ENCODE peak calls at places on chromosome 12, in nine cellular contexts. W is cardiac fibroblast, Y is choroid plexus epithelial cell, F is tibial nerve, L is transverse colon, N is GM20000, T is esophagus squamous epithelium, R is mucosa of descending colon, A is ACHN. J is an unnamed sample.

GRCh38 chr12:45170456-45171042 is 45.3 kb upstream of the ANO6 start:
- DNase-seq in R (peak; percentile 81), A (peak; percentile 83), L (peak; percentile 87), N (peak; percentile 83), Y (peak; percentile 90), T (no peak), W (peak; percentile 87), F (peak; percentile 58), J (peak; percentile 79)

GRCh38 chr12:6635375-6635855 is 344 bp downstream of the LPAR5 start:
- DNase-seq in L (no peak), F (no peak), R (peak; percentile 55), A (no peak), W (no peak), T (no peak), N (peak; percentile 69), Y (peak; percentile 28), J (no peak)

GRCh38 chr12:116736962-116737773 is 701 bp downstream of the SPRING1 start:
- DNase-seq in F (no peak), A (peak; percentile 42), Y (no peak), R (peak; percentile 61), N (no peak), L (peak; percentile 26), T (no peak), W (no peak), J (no peak)

GRCh38 chr12:111093428-111094142 is 173.2 kb upstream of the MYL2 start:
- DNase-seq in W (no peak), Y (no peak), F (no peak), A (no peak), R (no peak), T (no peak), N (peak; percentile 61), L (no peak), J (no peak)

GRCh38 chr12:62800707-62801400 is 134.1 kb downstream of the PPM1H start:
- DNase-seq in Y (no peak), T (no peak), A (no peak), R (no peak), F (no peak), N (no peak), L (no peak), W (no peak), J (peak; percentile 79)

GRCh38 chr12:5138845-5139244 is 95.2 kb downstream of the KCNA5 start:
- DNase-seq in A (no peak), F (no peak), L (no peak), N (no peak), T (no peak), W (peak; percentile 5), R (no peak), Y (peak; percentile 5), J (no peak)

GRCh38 chr12:65466906-65467305 is 188.4 kb downstream of the MSRB3 start:
- DNase-seq in Y (peak; percentile 53), N (no peak), A (no peak), L (no peak), R (no peak), W (peak; percentile 39), T (no peak), F (no peak), J (peak; percentile 56)

GRCh38 chr12:6963016-6963731 is 7.3 kb downstream of the PHB2 start:
- DNase-seq in A (no peak), R (peak; percentile 96), T (no peak), F (no peak), L (peak; percentile 95), W (no peak), Y (no peak), N (no peak), J (no peak)

GRCh38 chr12:79187032-79187431 is 322.5 kb downstream of the SYT1 start:
- DNase-seq in T (no peak), N (no peak), A (no peak), W (no peak), L (no peak), F (no peak), R (no peak), Y (no peak), J (no peak)

GRCh38 chr12:1731019-1731687 is 40.3 kb downstream of the ADIPOR2 start:
- DNase-seq in L (no peak), N (no peak), F (no peak), W (no peak), Y (no peak), A (no peak), R (no peak), T (no peak), J (no peak)

GRCh38 chr12:53938276-53939140 is at the start of gene HOXC13:
- DNase-seq in T (no peak), F (no peak), L (no peak), N (peak; percentile 68), W (peak; percentile 9), A (peak; percentile 100), R (no peak), Y (no peak), J (peak; percentile 68)

GRCh38 chr12:14946162-14946561 is 7.8 kb upstream of the ERP27 start:
- DNase-seq in R (no peak), A (no peak), L (no peak), W (no peak), N (no peak), T (no peak), Y (peak; percentile 60), F (no peak), J (peak; percentile 32)

GRCh38 chr12:46384451-46385301 is 12.1 kb upstream of the SLC38A2 start:
- DNase-seq in A (no peak), L (no peak), Y (peak; percentile 79), W (peak; percentile 79), N (no peak), T (no peak), R (no peak), F (no peak), J (no peak)

GRCh38 chr12:39011161-39011560 is 105.8 kb upstream of the CPNE8 start:
- DNase-seq in T (no peak), L (no peak), F (no peak), R (no peak), Y (no peak), A (no peak), W (no peak), N (no peak), J (no peak)

GRCh38 chr12:45305904-45306303 is 90.0 kb downstream of the ANO6 start:
- DNase-seq in R (no peak), L (no peak), A (no peak), T (no peak), F (no peak), Y (no peak), W (no peak), N (no peak), J (no peak)

GRCh38 chr12:120352117-120352516 is 16.8 kb downstream of the MSI1 start:
- DNase-seq in W (peak; percentile 65), N (no peak), L (no peak), T (no peak), R (no peak), Y (peak; percentile 27), A (peak; percentile 43), F (no peak), J (peak; percentile 56)

GRCh38 chr12:93245543-93245942 is 132.2 kb upstream of the NUDT4 start:
- DNase-seq in F (no peak), T (no peak), A (no peak), N (peak; percentile 63), L (peak; percentile 41), Y (no peak), R (no peak), W (no peak), J (no peak)

GRCh38 chr12:99619389-99620158 is 28.0 kb upstream of the GARIN6 start:
- DNase-seq in T (no peak), R (no peak), L (no peak), F (no peak), Y (peak; percentile 12), A (peak; percentile 72), W (peak; percentile 27), N (peak; percentile 19), J (peak; percentile 42)

GRCh38 chr12:54390668-54391551 is 6.4 kb upstream of the ZNF385A start:
- DNase-seq in L (peak; percentile 69), W (no peak), R (peak; percentile 66), A (peak; percentile 75), F (no peak), T (no peak), N (peak; percentile 88), Y (peak; percentile 23), J (no peak)

GRCh38 chr12:82746668-82747067 is 60.0 kb downstream of the TMTC2 start:
- DNase-seq in A (no peak), Y (no peak), T (no peak), L (no peak), F (no peak), R (no peak), W (no peak), N (no peak), J (no peak)

GRCh38 chr12:48961331-48961730 is 4.0 kb upstream of the ARF3 start:
- DNase-seq in F (no peak), T (no peak), L (no peak), W (no peak), N (no peak), Y (no peak), R (no peak), A (no peak), J (no peak)

GRCh38 chr12:106305376-106305775 is 2.8 kb downstream of the TCP11L2 start:
- DNase-seq in A (no peak), F (no peak), Y (no peak), L (no peak), N (no peak), T (no peak), W (peak; percentile 42), R (no peak), J (no peak)

GRCh38 chr12:7142057-7142644 is 12.0 kb downstream of the CLSTN3 start:
- DNase-seq in N (peak; percentile 43), W (peak; percentile 66), F (peak; percentile 30), T (no peak), A (peak; percentile 70), R (peak; percentile 73), Y (peak; percentile 70), L (peak; percentile 48), J (peak; percentile 53)

GRCh38 chr12:49644620-49644994 is 21.2 kb downstream of the PRPF40B start:
- DNase-seq in T (no peak), Y (peak; percentile 87), L (peak; percentile 80), A (peak; percentile 79), R (peak; percentile 78), F (peak; percentile 76), N (peak; percentile 84), W (peak; percentile 81), J (peak; percentile 75)